ENCODE peak calls at places on chromosome 3, in seven cellular contexts. R, F, Y, P, G, Z and Q are unnamed samples.

GRCh38 chr3:120350431-120350941 is 1.3 kb upstream of the LRRC58 start:
- DNase-seq in R (no peak), F (no peak), Y (peak; percentile 33), P (no peak), G (peak; percentile 24), Z (peak; percentile 73), Q (peak; percentile 9)

GRCh38 chr3:193165431-193166120 is 75.4 kb upstream of the PLAAT1 start:
- DNase-seq in R (no peak), F (no peak), Y (no peak), P (no peak), G (no peak), Z (no peak), Q (no peak)

GRCh38 chr3:109943181-109943580 is 605.8 kb upstream of the DPPA4 start:
- DNase-seq in R (no peak), F (no peak), Y (no peak), P (no peak), G (no peak), Z (no peak), Q (no peak)

GRCh38 chr3:18307529-18307928 is 117.6 kb downstream of the SATB1 start:
- DNase-seq in R (no peak), F (no peak), Y (no peak), P (no peak), G (no peak), Z (no peak), Q (no peak)

GRCh38 chr3:147940400-147940799 is 531.2 kb downstream of the ZIC1 start:
- DNase-seq in R (no peak), F (no peak), Y (no peak), P (no peak), G (peak; percentile 63), Z (no peak), Q (no peak)

GRCh38 chr3:56119575-56120349 is 348.5 kb downstream of the ERC2 start:
- DNase-seq in R (no peak), F (no peak), Y (no peak), P (no peak), G (no peak), Z (peak; percentile 51), Q (no peak)

GRCh38 chr3:190105876-190106275 is 14.8 kb downstream of the P3H2 start:
- DNase-seq in R (no peak), F (no peak), Y (no peak), P (no peak), G (no peak), Z (no peak), Q (no peak)

GRCh38 chr3:80355144-80355543 is 587.3 kb upstream of the ROBO1 start:
- DNase-seq in R (no peak), F (no peak), Y (no peak), P (no peak), G (no peak), Z (no peak), Q (no peak)

GRCh38 chr3:33664195-33664594 is 53.9 kb downstream of the CLASP2 start:
- DNase-seq in R (no peak), F (no peak), Y (no peak), P (no peak), G (no peak), Z (no peak), Q (no peak)

GRCh38 chr3:120850326-120851295 is 57.4 kb upstream of the STXBP5L start:
- DNase-seq in R (no peak), F (no peak), Y (no peak), P (no peak), G (no peak), Z (no peak), Q (no peak)

GRCh38 chr3:42052132-42052866 is 38.9 kb upstream of the TRAK1 start:
- DNase-seq in R (no peak), F (no peak), Y (no peak), P (no peak), G (no peak), Z (no peak), Q (no peak)

GRCh38 chr3:184338538-184338945 is 1.1 kb downstream of the FAM131A start:
- DNase-seq in R (peak; percentile 57), F (no peak), Y (no peak), P (no peak), G (peak; percentile 75), Z (peak; percentile 89), Q (no peak)

GRCh38 chr3:32968367-32969087 is 17.1 kb downstream of the CCR4 start:
- DNase-seq in R (no peak), F (no peak), Y (no peak), P (no peak), G (no peak), Z (no peak), Q (no peak)

GRCh38 chr3:39211332-39212130 is 19.1 kb upstream of the XIRP1 start:
- DNase-seq in R (no peak), F (no peak), Y (no peak), P (no peak), G (no peak), Z (no peak), Q (no peak)

GRCh38 chr3:48402907-48403306 is 27.0 kb downstream of the PLXNB1 start:
- DNase-seq in R (no peak), F (no peak), Y (no peak), P (no peak), G (no peak), Z (no peak), Q (no peak)

GRCh38 chr3:67349551-67350174 is 304.7 kb downstream of the SUCLG2 start:
- DNase-seq in R (no peak), F (no peak), Y (no peak), P (peak; percentile 46), G (no peak), Z (no peak), Q (no peak)

GRCh38 chr3:194360568-194360967 is 9.0 kb downstream of the LRRC15 start:
- DNase-seq in R (no peak), F (no peak), Y (no peak), P (no peak), G (no peak), Z (no peak), Q (no peak)

GRCh38 chr3:195839260-195840010 is 27.7 kb upstream of the MUC4 start:
- DNase-seq in R (no peak), F (no peak), Y (no peak), P (no peak), G (no peak), Z (no peak), Q (no peak)

GRCh38 chr3:172087198-172087597 is 47.8 kb downstream of the FNDC3B start:
- DNase-seq in R (no peak), F (no peak), Y (no peak), P (no peak), G (no peak), Z (no peak), Q (no peak)

GRCh38 chr3:72448375-72448823 is 399.8 kb downstream of the SHQ1 start:
- DNase-seq in R (no peak), F (no peak), Y (no peak), P (no peak), G (no peak), Z (no peak), Q (peak; percentile 7)

GRCh38 chr3:63067999-63068645 is 192.9 kb upstream of the CADPS start:
- DNase-seq in R (no peak), F (no peak), Y (no peak), P (no peak), G (no peak), Z (no peak), Q (peak; percentile 4)

GRCh38 chr3:69665026-69665739 is 74.1 kb upstream of the MITF start:
- DNase-seq in R (peak; percentile 31), F (no peak), Y (peak; percentile 30), P (no peak), G (peak; percentile 4), Z (no peak), Q (peak; percentile 86)

GRCh38 chr3:156978471-156978961 is 152.4 kb downstream of the LEKR1 start:
- DNase-seq in R (no peak), F (no peak), Y (no peak), P (no peak), G (peak; percentile 34), Z (no peak), Q (no peak)

GRCh38 chr3:100261481-100261903 is 700 bp downstream of the TBC1D23 start:
- DNase-seq in R (no peak), F (no peak), Y (no peak), P (no peak), G (no peak), Z (no peak), Q (no peak)

GRCh38 chr3:187629711-187630110 is 40.5 kb downstream of the SST start:
- DNase-seq in R (no peak), F (no peak), Y (no peak), P (no peak), G (no peak), Z (no peak), Q (no peak)

GRCh38 chr3:100352296-100353178 is 18.0 kb downstream of the NIT2 start:
- DNase-seq in R (no peak), F (no peak), Y (no peak), P (no peak), G (no peak), Z (no peak), Q (no peak)

GRCh38 chr3:190158261-190158660 is 37.6 kb upstream of the P3H2 start:
- DNase-seq in R (no peak), F (no peak), Y (no peak), P (no peak), G (no peak), Z (no peak), Q (no peak)

GRCh38 chr3:31294430-31295149 is 238.1 kb upstream of the STT3B start:
- DNase-seq in R (no peak), F (no peak), Y (no peak), P (no peak), G (no peak), Z (no peak), Q (no peak)

GRCh38 chr3:193776626-193777025 is 183.6 kb downstream of the OPA1 start:
- DNase-seq in R (no peak), F (no peak), Y (no peak), P (no peak), G (no peak), Z (no peak), Q (no peak)

GRCh38 chr3:181358555-181358954 is 353.2 kb upstream of the SOX2 start:
- DNase-seq in R (no peak), F (no peak), Y (no peak), P (no peak), G (no peak), Z (no peak), Q (no peak)

GRCh38 chr3:184234224-184234623 is 4.8 kb downstream of the VWA5B2 start:
- DNase-seq in R (peak; percentile 65), F (no peak), Y (peak; percentile 67), P (no peak), G (no peak), Z (no peak), Q (peak; percentile 92)

GRCh38 chr3:71305246-71306206 is 278.0 kb downstream of the FOXP1 start:
- DNase-seq in R (peak; percentile 34), F (no peak), Y (no peak), P (no peak), G (peak; percentile 71), Z (no peak), Q (no peak)

GRCh38 chr3:156477306-156477705 is 77.6 kb downstream of the SSR3 start:
- DNase-seq in R (no peak), F (no peak), Y (no peak), P (no peak), G (no peak), Z (no peak), Q (no peak)

GRCh38 chr3:135240426-135240825 is 445.4 kb downstream of the EPHB1 start:
- DNase-seq in R (no peak), F (no peak), Y (no peak), P (no peak), G (no peak), Z (no peak), Q (no peak)

GRCh38 chr3:123089611-123090301 is 22.9 kb downstream of the PDIA5 start:
- DNase-seq in R (peak; percentile 89), F (no peak), Y (no peak), P (no peak), G (no peak), Z (peak; percentile 87), Q (no peak)

GRCh38 chr3:142670120-142670519 is 53.7 kb upstream of the TRPC1 start:
- DNase-seq in R (no peak), F (no peak), Y (no peak), P (no peak), G (no peak), Z (no peak), Q (no peak)